ENCODE peak calls at places on chromosomes 7 and 10, in nine cellular contexts. One of them, this sample, is unnamed.

GRCh38 chr7:28890137-28890536 is 68.0 kb downstream of the TRIL start:
- DNase-seq in activated T-helper 1 cell treated with anti-CD3 and anti-CD28 coated beads, Interleukin-2, amount 50 U/mL, for 16 hours: no peak
- DNase-seq in fibroblast of pulmonary artery: no peak
- DNase-seq in NCI-H1694 treated with DMSO at 0.1 percent for 48 hours: no peak
- DNase-seq in memory B cell: peak
- DNase-seq in epithelial cell of esophagus: peak
- DNase-seq in Panc1: no peak
- DNase-seq in Caco-2: no peak
- DNase-seq in kidney glomerular epithelial cell: no peak
- DNase-seq in this sample: no peak

GRCh38 chr10:93435061-93435491 is 47.1 kb downstream of the MYOF start:
- DNase-seq in memory B cell: no peak
- DNase-seq in epithelial cell of esophagus: no peak
- DNase-seq in fibroblast of pulmonary artery: no peak
- DNase-seq in kidney glomerular epithelial cell: no peak
- DNase-seq in Panc1: no peak
- DNase-seq in Caco-2: no peak
- DNase-seq in NCI-H1694 treated with DMSO at 0.1 percent for 48 hours: no peak
- DNase-seq in activated T-helper 1 cell treated with anti-CD3 and anti-CD28 coated beads, Interleukin-2, amount 50 U/mL, for 16 hours: no peak
- DNase-seq in this sample: no peak

GRCh38 chr10:131248376-131249165 is 63.0 kb downstream of the TCERG1L start:
- DNase-seq in kidney glomerular epithelial cell: no peak
- DNase-seq in fibroblast of pulmonary artery: no peak
- DNase-seq in epithelial cell of esophagus: no peak
- DNase-seq in memory B cell: no peak
- DNase-seq in Panc1: no peak
- DNase-seq in activated T-helper 1 cell treated with anti-CD3 and anti-CD28 coated beads, Interleukin-2, amount 50 U/mL, for 16 hours: no peak
- DNase-seq in Caco-2: no peak
- DNase-seq in NCI-H1694 treated with DMSO at 0.1 percent for 48 hours: no peak
- DNase-seq in this sample: no peak

GRCh38 chr10:71246591-71247143 is 34.3 kb downstream of the UNC5B start:
- DNase-seq in kidney glomerular epithelial cell: no peak
- DNase-seq in Panc1: no peak
- DNase-seq in Caco-2: peak
- DNase-seq in fibroblast of pulmonary artery: no peak
- DNase-seq in memory B cell: no peak
- DNase-seq in activated T-helper 1 cell treated with anti-CD3 and anti-CD28 coated beads, Interleukin-2, amount 50 U/mL, for 16 hours: no peak
- DNase-seq in epithelial cell of esophagus: peak
- DNase-seq in NCI-H1694 treated with DMSO at 0.1 percent for 48 hours: no peak
- DNase-seq in this sample: no peak

GRCh38 chr7:130695840-130696239 is 9.5 kb upstream of the TSGA13 start:
- DNase-seq in fibroblast of pulmonary artery: peak
- DNase-seq in NCI-H1694 treated with DMSO at 0.1 percent for 48 hours: peak
- DNase-seq in memory B cell: no peak
- DNase-seq in kidney glomerular epithelial cell: no peak
- DNase-seq in epithelial cell of esophagus: peak
- DNase-seq in Caco-2: no peak
- DNase-seq in activated T-helper 1 cell treated with anti-CD3 and anti-CD28 coated beads, Interleukin-2, amount 50 U/mL, for 16 hours: no peak
- DNase-seq in Panc1: peak
- DNase-seq in this sample: no peak

GRCh38 chr10:60777696-60778213 is 523 bp upstream of the CDK1 start:
- DNase-seq in Caco-2: no peak
- DNase-seq in epithelial cell of esophagus: no peak
- DNase-seq in activated T-helper 1 cell treated with anti-CD3 and anti-CD28 coated beads, Interleukin-2, amount 50 U/mL, for 16 hours: no peak
- DNase-seq in fibroblast of pulmonary artery: no peak
- DNase-seq in memory B cell: no peak
- DNase-seq in Panc1: no peak
- DNase-seq in kidney glomerular epithelial cell: no peak
- DNase-seq in NCI-H1694 treated with DMSO at 0.1 percent for 48 hours: no peak
- DNase-seq in this sample: no peak

GRCh38 chr10:20195076-20195475 is 378.8 kb downstream of the PLXDC2 start:
- DNase-seq in fibroblast of pulmonary artery: no peak
- DNase-seq in Caco-2: no peak
- DNase-seq in memory B cell: no peak
- DNase-seq in activated T-helper 1 cell treated with anti-CD3 and anti-CD28 coated beads, Interleukin-2, amount 50 U/mL, for 16 hours: no peak
- DNase-seq in Panc1: no peak
- DNase-seq in epithelial cell of esophagus: no peak
- DNase-seq in NCI-H1694 treated with DMSO at 0.1 percent for 48 hours: no peak
- DNase-seq in kidney glomerular epithelial cell: no peak
- DNase-seq in this sample: no peak

GRCh38 chr10:71921319-71922027 is 42.7 kb upstream of the CHST3 start:
- DNase-seq in memory B cell: no peak
- DNase-seq in activated T-helper 1 cell treated with anti-CD3 and anti-CD28 coated beads, Interleukin-2, amount 50 U/mL, for 16 hours: no peak
- DNase-seq in Caco-2: no peak
- DNase-seq in kidney glomerular epithelial cell: no peak
- DNase-seq in fibroblast of pulmonary artery: peak
- DNase-seq in NCI-H1694 treated with DMSO at 0.1 percent for 48 hours: no peak
- DNase-seq in Panc1: no peak
- DNase-seq in epithelial cell of esophagus: no peak
- DNase-seq in this sample: no peak

GRCh38 chr7:151439855-151440798 is at the start of gene CRYGN:
- DNase-seq in NCI-H1694 treated with DMSO at 0.1 percent for 48 hours: no peak
- DNase-seq in kidney glomerular epithelial cell: no peak
- DNase-seq in activated T-helper 1 cell treated with anti-CD3 and anti-CD28 coated beads, Interleukin-2, amount 50 U/mL, for 16 hours: no peak
- DNase-seq in fibroblast of pulmonary artery: no peak
- DNase-seq in Panc1: no peak
- DNase-seq in epithelial cell of esophagus: no peak
- DNase-seq in memory B cell: no peak
- DNase-seq in Caco-2: peak
- DNase-seq in this sample: peak

GRCh38 chr7:81051811-81052413 is 133.1 kb upstream of the SEMA3C start:
- DNase-seq in Caco-2: no peak
- DNase-seq in epithelial cell of esophagus: no peak
- DNase-seq in Panc1: no peak
- DNase-seq in kidney glomerular epithelial cell: no peak
- DNase-seq in memory B cell: no peak
- DNase-seq in fibroblast of pulmonary artery: no peak
- DNase-seq in activated T-helper 1 cell treated with anti-CD3 and anti-CD28 coated beads, Interleukin-2, amount 50 U/mL, for 16 hours: no peak
- DNase-seq in NCI-H1694 treated with DMSO at 0.1 percent for 48 hours: no peak
- DNase-seq in this sample: no peak

GRCh38 chr7:94540428-94540827 is 30.8 kb downstream of the CASD1 start:
- DNase-seq in fibroblast of pulmonary artery: peak
- DNase-seq in NCI-H1694 treated with DMSO at 0.1 percent for 48 hours: no peak
- DNase-seq in memory B cell: no peak
- DNase-seq in Panc1: no peak
- DNase-seq in epithelial cell of esophagus: no peak
- DNase-seq in kidney glomerular epithelial cell: no peak
- DNase-seq in Caco-2: no peak
- DNase-seq in activated T-helper 1 cell treated with anti-CD3 and anti-CD28 coated beads, Interleukin-2, amount 50 U/mL, for 16 hours: no peak
- DNase-seq in this sample: no peak

GRCh38 chr10:88705951-88706350 is at the start of gene LIPK:
- DNase-seq in Panc1: no peak
- DNase-seq in activated T-helper 1 cell treated with anti-CD3 and anti-CD28 coated beads, Interleukin-2, amount 50 U/mL, for 16 hours: no peak
- DNase-seq in Caco-2: no peak
- DNase-seq in memory B cell: no peak
- DNase-seq in kidney glomerular epithelial cell: no peak
- DNase-seq in NCI-H1694 treated with DMSO at 0.1 percent for 48 hours: no peak
- DNase-seq in epithelial cell of esophagus: peak
- DNase-seq in fibroblast of pulmonary artery: no peak
- DNase-seq in this sample: no peak

GRCh38 chr10:117221156-117221711 is 19.7 kb upstream of the SLC18A2 start:
- DNase-seq in memory B cell: no peak
- DNase-seq in kidney glomerular epithelial cell: peak
- DNase-seq in Caco-2: peak
- DNase-seq in Panc1: no peak
- DNase-seq in fibroblast of pulmonary artery: no peak
- DNase-seq in NCI-H1694 treated with DMSO at 0.1 percent for 48 hours: no peak
- DNase-seq in activated T-helper 1 cell treated with anti-CD3 and anti-CD28 coated beads, Interleukin-2, amount 50 U/mL, for 16 hours: no peak
- DNase-seq in epithelial cell of esophagus: peak
- DNase-seq in this sample: no peak

GRCh38 chr10:11698691-11699545 is 43.3 kb upstream of the ECHDC3 start:
- DNase-seq in Panc1: no peak
- DNase-seq in NCI-H1694 treated with DMSO at 0.1 percent for 48 hours: no peak
- DNase-seq in activated T-helper 1 cell treated with anti-CD3 and anti-CD28 coated beads, Interleukin-2, amount 50 U/mL, for 16 hours: no peak
- DNase-seq in kidney glomerular epithelial cell: no peak
- DNase-seq in memory B cell: peak
- DNase-seq in epithelial cell of esophagus: no peak
- DNase-seq in fibroblast of pulmonary artery: no peak
- DNase-seq in Caco-2: no peak
- DNase-seq in this sample: no peak

GRCh38 chr7:11428877-11429617 is 403.0 kb downstream of the THSD7A start:
- DNase-seq in kidney glomerular epithelial cell: no peak
- DNase-seq in fibroblast of pulmonary artery: no peak
- DNase-seq in epithelial cell of esophagus: no peak
- DNase-seq in memory B cell: no peak
- DNase-seq in Caco-2: no peak
- DNase-seq in NCI-H1694 treated with DMSO at 0.1 percent for 48 hours: no peak
- DNase-seq in activated T-helper 1 cell treated with anti-CD3 and anti-CD28 coated beads, Interleukin-2, amount 50 U/mL, for 16 hours: no peak
- DNase-seq in Panc1: no peak
- DNase-seq in this sample: no peak

GRCh38 chr10:60480865-60481563 is 91.3 kb upstream of the ANK3 start:
- DNase-seq in memory B cell: no peak
- DNase-seq in activated T-helper 1 cell treated with anti-CD3 and anti-CD28 coated beads, Interleukin-2, amount 50 U/mL, for 16 hours: no peak
- DNase-seq in Caco-2: no peak
- DNase-seq in Panc1: peak
- DNase-seq in NCI-H1694 treated with DMSO at 0.1 percent for 48 hours: peak
- DNase-seq in fibroblast of pulmonary artery: peak
- DNase-seq in epithelial cell of esophagus: peak
- DNase-seq in kidney glomerular epithelial cell: peak
- DNase-seq in this sample: no peak

GRCh38 chr10:53697038-53697437 is 924.5 kb upstream of the MBL2 start:
- DNase-seq in kidney glomerular epithelial cell: peak
- DNase-seq in Caco-2: no peak
- DNase-seq in epithelial cell of esophagus: peak
- DNase-seq in activated T-helper 1 cell treated with anti-CD3 and anti-CD28 coated beads, Interleukin-2, amount 50 U/mL, for 16 hours: no peak
- DNase-seq in memory B cell: no peak
- DNase-seq in fibroblast of pulmonary artery: no peak
- DNase-seq in Panc1: no peak
- DNase-seq in NCI-H1694 treated with DMSO at 0.1 percent for 48 hours: no peak
- DNase-seq in this sample: no peak

GRCh38 chr7:10022480-10022879 is 951.2 kb upstream of the PHF14 start:
- DNase-seq in NCI-H1694 treated with DMSO at 0.1 percent for 48 hours: no peak
- DNase-seq in kidney glomerular epithelial cell: no peak
- DNase-seq in activated T-helper 1 cell treated with anti-CD3 and anti-CD28 coated beads, Interleukin-2, amount 50 U/mL, for 16 hours: no peak
- DNase-seq in Panc1: no peak
- DNase-seq in fibroblast of pulmonary artery: no peak
- DNase-seq in memory B cell: no peak
- DNase-seq in epithelial cell of esophagus: no peak
- DNase-seq in Caco-2: no peak
- DNase-seq in this sample: no peak

GRCh38 chr10:114259825-114260224 is 20.8 kb downstream of the VWA2 start:
- DNase-seq in Panc1: no peak
- DNase-seq in memory B cell: no peak
- DNase-seq in epithelial cell of esophagus: no peak
- DNase-seq in NCI-H1694 treated with DMSO at 0.1 percent for 48 hours: no peak
- DNase-seq in kidney glomerular epithelial cell: no peak
- DNase-seq in Caco-2: no peak
- DNase-seq in activated T-helper 1 cell treated with anti-CD3 and anti-CD28 coated beads, Interleukin-2, amount 50 U/mL, for 16 hours: no peak
- DNase-seq in fibroblast of pulmonary artery: peak
- DNase-seq in this sample: no peak

GRCh38 chr10:110610308-110610774 is 33.8 kb upstream of the RBM20 start:
- DNase-seq in fibroblast of pulmonary artery: peak
- DNase-seq in activated T-helper 1 cell treated with anti-CD3 and anti-CD28 coated beads, Interleukin-2, amount 50 U/mL, for 16 hours: no peak
- DNase-seq in Panc1: no peak
- DNase-seq in kidney glomerular epithelial cell: peak
- DNase-seq in memory B cell: peak
- DNase-seq in Caco-2: peak
- DNase-seq in NCI-H1694 treated with DMSO at 0.1 percent for 48 hours: peak
- DNase-seq in epithelial cell of esophagus: peak
- DNase-seq in this sample: no peak

GRCh38 chr10:35870665-35871310 is 228.7 kb upstream of the FZD8 start:
- DNase-seq in Caco-2: no peak
- DNase-seq in fibroblast of pulmonary artery: no peak
- DNase-seq in epithelial cell of esophagus: no peak
- DNase-seq in Panc1: no peak
- DNase-seq in kidney glomerular epithelial cell: no peak
- DNase-seq in memory B cell: no peak
- DNase-seq in activated T-helper 1 cell treated with anti-CD3 and anti-CD28 coated beads, Interleukin-2, amount 50 U/mL, for 16 hours: no peak
- DNase-seq in NCI-H1694 treated with DMSO at 0.1 percent for 48 hours: no peak
- DNase-seq in this sample: no peak

GRCh38 chr7:92934096-92934495 is 97.7 kb upstream of the CDK6 start:
- DNase-seq in activated T-helper 1 cell treated with anti-CD3 and anti-CD28 coated beads, Interleukin-2, amount 50 U/mL, for 16 hours: no peak
- DNase-seq in Caco-2: peak
- DNase-seq in epithelial cell of esophagus: peak
- DNase-seq in Panc1: no peak
- DNase-seq in kidney glomerular epithelial cell: no peak
- DNase-seq in memory B cell: no peak
- DNase-seq in fibroblast of pulmonary artery: no peak
- DNase-seq in NCI-H1694 treated with DMSO at 0.1 percent for 48 hours: no peak
- DNase-seq in this sample: no peak

GRCh38 chr10:82211331-82211730 is 336.3 kb downstream of the NRG3 start:
- DNase-seq in epithelial cell of esophagus: no peak
- DNase-seq in NCI-H1694 treated with DMSO at 0.1 percent for 48 hours: no peak
- DNase-seq in Caco-2: no peak
- DNase-seq in memory B cell: no peak
- DNase-seq in kidney glomerular epithelial cell: no peak
- DNase-seq in Panc1: no peak
- DNase-seq in fibroblast of pulmonary artery: peak
- DNase-seq in activated T-helper 1 cell treated with anti-CD3 and anti-CD28 coated beads, Interleukin-2, amount 50 U/mL, for 16 hours: no peak
- DNase-seq in this sample: no peak

GRCh38 chr7:123649956-123650355 is 5.7 kb upstream of the LMOD2 start:
- DNase-seq in activated T-helper 1 cell treated with anti-CD3 and anti-CD28 coated beads, Interleukin-2, amount 50 U/mL, for 16 hours: no peak
- DNase-seq in Panc1: no peak
- DNase-seq in fibroblast of pulmonary artery: peak
- DNase-seq in NCI-H1694 treated with DMSO at 0.1 percent for 48 hours: no peak
- DNase-seq in memory B cell: no peak
- DNase-seq in Caco-2: no peak
- DNase-seq in kidney glomerular epithelial cell: peak
- DNase-seq in epithelial cell of esophagus: peak
- DNase-seq in this sample: no peak

GRCh38 chr10:10160821-10161312 is 856.8 kb upstream of the CELF2 start:
- DNase-seq in kidney glomerular epithelial cell: no peak
- DNase-seq in activated T-helper 1 cell treated with anti-CD3 and anti-CD28 coated beads, Interleukin-2, amount 50 U/mL, for 16 hours: no peak
- DNase-seq in epithelial cell of esophagus: no peak
- DNase-seq in Panc1: no peak
- DNase-seq in memory B cell: no peak
- DNase-seq in fibroblast of pulmonary artery: no peak
- DNase-seq in NCI-H1694 treated with DMSO at 0.1 percent for 48 hours: no peak
- DNase-seq in Caco-2: no peak
- DNase-seq in this sample: no peak

GRCh38 chr10:35700490-35700887 is 58.4 kb upstream of the FZD8 start:
- DNase-seq in activated T-helper 1 cell treated with anti-CD3 and anti-CD28 coated beads, Interleukin-2, amount 50 U/mL, for 16 hours: no peak
- DNase-seq in Panc1: no peak
- DNase-seq in kidney glomerular epithelial cell: no peak
- DNase-seq in memory B cell: no peak
- DNase-seq in Caco-2: no peak
- DNase-seq in fibroblast of pulmonary artery: no peak
- DNase-seq in NCI-H1694 treated with DMSO at 0.1 percent for 48 hours: no peak
- DNase-seq in epithelial cell of esophagus: no peak
- DNase-seq in this sample: no peak

GRCh38 chr10:124450010-124450782 is at the start of gene NKX1-2:
- DNase-seq in kidney glomerular epithelial cell: no peak
- DNase-seq in epithelial cell of esophagus: no peak
- DNase-seq in fibroblast of pulmonary artery: no peak
- DNase-seq in NCI-H1694 treated with DMSO at 0.1 percent for 48 hours: peak
- DNase-seq in Caco-2: no peak
- DNase-seq in Panc1: no peak
- DNase-seq in activated T-helper 1 cell treated with anti-CD3 and anti-CD28 coated beads, Interleukin-2, amount 50 U/mL, for 16 hours: no peak
- DNase-seq in memory B cell: no peak
- DNase-seq in this sample: peak

GRCh38 chr10:132700168-132701098 is 85.5 kb downstream of the NKX6-2 start:
- DNase-seq in epithelial cell of esophagus: no peak
- DNase-seq in memory B cell: no peak
- DNase-seq in kidney glomerular epithelial cell: no peak
- DNase-seq in Panc1: no peak
- DNase-seq in Caco-2: no peak
- DNase-seq in NCI-H1694 treated with DMSO at 0.1 percent for 48 hours: no peak
- DNase-seq in activated T-helper 1 cell treated with anti-CD3 and anti-CD28 coated beads, Interleukin-2, amount 50 U/mL, for 16 hours: no peak
- DNase-seq in fibroblast of pulmonary artery: peak
- DNase-seq in this sample: no peak

GRCh38 chr7:27194641-27195379 is 5.1 kb downstream of the HOXA13 start:
- DNase-seq in Panc1: no peak
- DNase-seq in fibroblast of pulmonary artery: no peak
- DNase-seq in activated T-helper 1 cell treated with anti-CD3 and anti-CD28 coated beads, Interleukin-2, amount 50 U/mL, for 16 hours: no peak
- DNase-seq in epithelial cell of esophagus: no peak
- DNase-seq in Caco-2: no peak
- DNase-seq in NCI-H1694 treated with DMSO at 0.1 percent for 48 hours: no peak
- DNase-seq in memory B cell: no peak
- DNase-seq in kidney glomerular epithelial cell: no peak
- DNase-seq in this sample: no peak

GRCh38 chr7:21507627-21508343 is 35.1 kb upstream of the DNAH11 start:
- DNase-seq in Panc1: no peak
- DNase-seq in NCI-H1694 treated with DMSO at 0.1 percent for 48 hours: no peak
- DNase-seq in epithelial cell of esophagus: peak
- DNase-seq in fibroblast of pulmonary artery: peak
- DNase-seq in Caco-2: no peak
- DNase-seq in memory B cell: peak
- DNase-seq in activated T-helper 1 cell treated with anti-CD3 and anti-CD28 coated beads, Interleukin-2, amount 50 U/mL, for 16 hours: no peak
- DNase-seq in kidney glomerular epithelial cell: peak
- DNase-seq in this sample: no peak

GRCh38 chr7:2212906-2213305 is 19.8 kb downstream of the MAD1L1 start:
- DNase-seq in epithelial cell of esophagus: no peak
- DNase-seq in fibroblast of pulmonary artery: no peak
- DNase-seq in Panc1: no peak
- DNase-seq in kidney glomerular epithelial cell: no peak
- DNase-seq in NCI-H1694 treated with DMSO at 0.1 percent for 48 hours: no peak
- DNase-seq in activated T-helper 1 cell treated with anti-CD3 and anti-CD28 coated beads, Interleukin-2, amount 50 U/mL, for 16 hours: no peak
- DNase-seq in Caco-2: no peak
- DNase-seq in memory B cell: no peak
- DNase-seq in this sample: no peak

This sample was measured in mesothelial cell of epicardium.